ENCODE peak calls at places on chromosomes 2 and 18, in eight cellular contexts. One of them, this sample, is unnamed.

GRCh38 chr18:31819106-31819924 is 58.6 kb upstream of the SLC25A52 start:
- DNase-seq in T-helper 2 cell: no peak
- DNase-seq in substantia nigra: no peak
- DNase-seq in GM04504: peak; percentile 10
- DNase-seq in NCI-H2029: peak; percentile 2
- DNase-seq in NCI-H1105: no peak
- DNase-seq in AG08395: peak; percentile 26
- DNase-seq in amniotic stem cell: peak; percentile 24
- DNase-seq in this sample: peak; percentile 22

GRCh38 chr18:55318864-55319516 is 269.0 kb downstream of the TCF4 start:
- DNase-seq in NCI-H1105: peak; percentile 56
- DNase-seq in T-helper 2 cell: no peak
- DNase-seq in AG08395: peak; percentile 9
- DNase-seq in GM04504: no peak
- DNase-seq in amniotic stem cell: no peak
- DNase-seq in substantia nigra: no peak
- DNase-seq in NCI-H2029: no peak
- DNase-seq in this sample: no peak

GRCh38 chr2:150280255-150280654 is 207.2 kb downstream of the RND3 start:
- DNase-seq in NCI-H2029: no peak
- DNase-seq in substantia nigra: no peak
- DNase-seq in amniotic stem cell: no peak
- DNase-seq in AG08395: peak; percentile 70
- DNase-seq in GM04504: peak; percentile 91
- DNase-seq in T-helper 2 cell: no peak
- DNase-seq in NCI-H1105: no peak
- DNase-seq in this sample: no peak

GRCh38 chr2:224369028-224369632 is 32.8 kb downstream of the FAM124B start:
- DNase-seq in AG08395: peak; percentile 61
- DNase-seq in substantia nigra: no peak
- DNase-seq in NCI-H1105: peak; percentile 9
- DNase-seq in amniotic stem cell: peak; percentile 35
- DNase-seq in GM04504: peak; percentile 18
- DNase-seq in NCI-H2029: peak; percentile 47
- DNase-seq in T-helper 2 cell: no peak
- DNase-seq in this sample: peak; percentile 36

GRCh38 chr18:21110667-21111350 is 804 bp downstream of the ROCK1 start:
- DNase-seq in NCI-H2029: no peak
- DNase-seq in NCI-H1105: peak; percentile 48
- DNase-seq in GM04504: no peak
- DNase-seq in amniotic stem cell: no peak
- DNase-seq in substantia nigra: no peak
- DNase-seq in T-helper 2 cell: peak; percentile 38
- DNase-seq in AG08395: no peak
- DNase-seq in this sample: no peak

GRCh38 chr2:176449852-176450251 is 180.6 kb downstream of the MTX2 start:
- DNase-seq in AG08395: no peak
- DNase-seq in amniotic stem cell: no peak
- DNase-seq in substantia nigra: no peak
- DNase-seq in NCI-H2029: no peak
- DNase-seq in NCI-H1105: no peak
- DNase-seq in T-helper 2 cell: no peak
- DNase-seq in GM04504: no peak
- DNase-seq in this sample: no peak

GRCh38 chr2:226701052-226701451 is 98.6 kb downstream of the IRS1 start:
- DNase-seq in GM04504: peak; percentile 98
- DNase-seq in substantia nigra: no peak
- DNase-seq in T-helper 2 cell: no peak
- DNase-seq in NCI-H2029: no peak
- DNase-seq in amniotic stem cell: no peak
- DNase-seq in NCI-H1105: no peak
- DNase-seq in AG08395: peak; percentile 86
- DNase-seq in this sample: peak; percentile 90

GRCh38 chr18:12637901-12638633 is 19.8 kb downstream of the SPIRE1 start:
- DNase-seq in GM04504: no peak
- DNase-seq in AG08395: peak; percentile 41
- DNase-seq in NCI-H1105: no peak
- DNase-seq in substantia nigra: no peak
- DNase-seq in T-helper 2 cell: no peak
- DNase-seq in amniotic stem cell: no peak
- DNase-seq in NCI-H2029: no peak
- DNase-seq in this sample: no peak

GRCh38 chr2:1193801-1194200 is 219.5 kb upstream of the TPO start:
- DNase-seq in substantia nigra: no peak
- DNase-seq in amniotic stem cell: no peak
- DNase-seq in NCI-H1105: no peak
- DNase-seq in GM04504: no peak
- DNase-seq in T-helper 2 cell: no peak
- DNase-seq in AG08395: no peak
- DNase-seq in NCI-H2029: no peak
- DNase-seq in this sample: no peak

GRCh38 chr2:120729410-120730052 is 6.1 kb upstream of the GLI2 start:
- DNase-seq in NCI-H2029: no peak
- DNase-seq in NCI-H1105: no peak
- DNase-seq in AG08395: peak; percentile 74
- DNase-seq in T-helper 2 cell: no peak
- DNase-seq in amniotic stem cell: peak; percentile 49
- DNase-seq in substantia nigra: no peak
- DNase-seq in GM04504: peak; percentile 52
- DNase-seq in this sample: peak; percentile 49

GRCh38 chr2:108935231-108935863 is 53.7 kb downstream of the EDAR start:
- DNase-seq in GM04504: no peak
- DNase-seq in NCI-H1105: peak; percentile 45
- DNase-seq in amniotic stem cell: no peak
- DNase-seq in substantia nigra: no peak
- DNase-seq in NCI-H2029: no peak
- DNase-seq in T-helper 2 cell: no peak
- DNase-seq in AG08395: no peak
- DNase-seq in this sample: no peak

This sample was measured in astrocyte of the cerebellum.